ENCODE peak calls at places on chromosome 17, in four cellular contexts. B is ascending aorta, T is Caco-2, L is pancreas. H is an unnamed sample. For H3K4me1 and H3K36me3, the result is how much of the 10 kb centered on the place peaks cover.

GRCh38 chr17:38868095-38868967 is 1.5 kb upstream of the LASP1 start:
- DNase-seq in B (peak), T (peak), L (no peak), H (peak)

GRCh38 chr17:49338883-49339282 is 23.2 kb downstream of the ZNF652 start:
- DNase-seq in B (no peak), T (no peak), L (no peak), H (no peak)

GRCh38 chr17:59837362-59838195 is 55.2 kb downstream of the TUBD1 start:
- DNase-seq in B (peak), T (peak), L (no peak), H (no peak)

GRCh38 chr17:29146369-29146972 is 33.7 kb downstream of the MYO18A start:
- DNase-seq in B (no peak), T (no peak), L (no peak), H (no peak)

GRCh38 chr17:35449371-35449931 is 885 bp upstream of the SLFN13 start:
- DNase-seq in B (no peak), T (no peak), L (no peak), H (no peak)

GRCh38 chr17:75033346-75034235 is 13.2 kb downstream of the ATP5PD start:
- DNase-seq in B (peak), T (peak), L (peak), H (peak)

GRCh38 chr17:20116683-20117309 is 107.6 kb downstream of the SPECC1 start:
- DNase-seq in B (no peak), T (peak), L (no peak), H (no peak)

GRCh38 chr17:17994271-17994670 is 21.6 kb downstream of the DRC3 start:
- DNase-seq in B (no peak), T (no peak), L (no peak), H (no peak)

GRCh38 chr17:31425646-31426045 is 34.2 kb downstream of the RAB11FIP4 start:
- DNase-seq in B (no peak), T (no peak), L (no peak), H (no peak)

GRCh38 chr17:58006563-58006923 is 503 bp downstream of the SRSF1 start:
- DNase-seq in B (peak), T (peak), L (peak), H (peak)

GRCh38 chr17:73586153-73586906 is 57.9 kb downstream of the SDK2 start:
- DNase-seq in B (no peak), T (no peak), L (no peak), H (no peak)

GRCh38 chr17:9766970-9767369 is 24.4 kb downstream of the DHRS7C start:
- DNase-seq in B (no peak), T (no peak), L (no peak), H (no peak)

GRCh38 chr17:44345497-44346026 is 460 bp downstream of the GRN start:
- DNase-seq in B (no peak), T (peak), L (peak), H (peak)

GRCh38 chr17:27543958-27544349 is 87.0 kb upstream of the LGALS9 start:
- DNase-seq in B (no peak), T (no peak), L (no peak), H (no peak)
- H3K4me1 ChIP-seq in B (under half), T (under half), L (half or more), H (under half)

GRCh38 chr17:7312432-7313027 is 2.6 kb downstream of the GPS2 start:
- DNase-seq in B (no peak), T (no peak), L (no peak), H (no peak)

GRCh38 chr17:7313028-7313889 is 1.9 kb downstream of the GPS2 start:
- DNase-seq in B (no peak), T (no peak), L (no peak), H (no peak)

GRCh38 chr17:7314719-7315569 is at the start of gene GPS2:
- DNase-seq in B (peak), T (peak), L (peak), H (peak)

GRCh38 chr17:7315570-7316243 is 547 bp upstream of the GPS2 start:
- DNase-seq in B (no peak), T (no peak), L (no peak), H (no peak)

DNA sequence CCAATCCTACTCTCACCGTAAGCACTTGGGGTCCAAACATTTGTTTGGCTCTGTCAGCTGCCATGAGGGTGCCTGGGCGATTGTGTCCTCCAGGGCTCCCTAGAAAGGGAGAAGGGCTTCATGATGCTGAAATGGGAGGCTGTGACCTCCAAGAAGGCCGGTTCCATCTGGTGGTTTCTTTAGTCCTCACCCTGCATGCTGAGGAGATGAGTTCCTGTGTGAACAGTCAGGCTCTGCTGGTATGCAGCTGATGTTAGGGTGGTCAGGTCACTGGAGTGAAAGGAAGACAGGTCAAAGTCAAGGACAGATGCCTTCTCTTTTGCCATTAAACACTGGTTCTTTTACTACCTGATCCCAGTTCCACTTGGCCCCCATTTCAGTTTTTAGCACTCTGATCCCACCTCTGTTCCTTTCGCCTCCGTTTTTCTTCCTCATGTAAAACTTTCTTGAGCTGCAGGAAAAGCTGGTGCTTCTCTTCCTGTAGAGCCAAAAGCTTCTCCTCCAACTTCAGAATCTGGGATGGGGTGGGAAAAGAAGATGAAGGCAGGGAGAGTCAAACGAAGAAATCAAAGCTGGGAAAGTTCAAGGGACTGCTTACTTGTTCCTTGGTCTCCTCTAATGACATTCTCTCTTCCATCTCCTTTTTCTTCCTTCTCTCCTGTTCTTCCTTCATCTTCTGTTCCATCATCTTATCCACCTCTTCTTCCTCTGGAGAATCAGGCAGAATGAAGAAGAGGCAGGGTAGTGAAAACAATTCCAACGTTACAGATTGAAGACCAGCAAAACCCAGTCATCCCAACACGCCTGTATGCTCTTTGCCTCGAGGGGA is 1.1 kb downstream of the GPS2 start:
- DNase-seq in B (no peak), T (no peak), L (no peak), H (no peak)
- H3K36me3 ChIP-seq in B (half or more), T (under half), L (under half), H (half or more)

DNA sequence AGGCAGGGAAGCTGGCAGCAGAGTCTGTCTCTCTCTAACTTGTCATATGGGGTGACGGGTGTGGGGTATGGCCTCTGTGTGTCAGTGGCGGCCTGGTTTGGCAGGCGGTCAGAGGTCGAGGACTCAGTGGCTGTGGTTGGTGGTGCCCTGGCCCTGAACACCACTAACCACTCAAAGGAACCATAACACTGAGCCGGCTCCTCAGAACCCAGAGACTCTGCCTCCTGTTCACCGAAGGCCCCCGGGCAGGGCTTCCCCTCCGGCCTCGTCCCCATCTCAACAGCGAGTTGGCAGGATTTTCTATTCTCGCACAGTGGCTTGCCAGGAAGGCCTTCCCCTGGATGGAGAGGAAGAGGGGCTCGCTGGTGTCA is 638 bp downstream of the P2RX1 start:
- DNase-seq in B (no peak), T (no peak), L (no peak), H (no peak)
- H3K4me1 ChIP-seq in B (under half), T (under half), L (under half), H (under half)

DNA sequence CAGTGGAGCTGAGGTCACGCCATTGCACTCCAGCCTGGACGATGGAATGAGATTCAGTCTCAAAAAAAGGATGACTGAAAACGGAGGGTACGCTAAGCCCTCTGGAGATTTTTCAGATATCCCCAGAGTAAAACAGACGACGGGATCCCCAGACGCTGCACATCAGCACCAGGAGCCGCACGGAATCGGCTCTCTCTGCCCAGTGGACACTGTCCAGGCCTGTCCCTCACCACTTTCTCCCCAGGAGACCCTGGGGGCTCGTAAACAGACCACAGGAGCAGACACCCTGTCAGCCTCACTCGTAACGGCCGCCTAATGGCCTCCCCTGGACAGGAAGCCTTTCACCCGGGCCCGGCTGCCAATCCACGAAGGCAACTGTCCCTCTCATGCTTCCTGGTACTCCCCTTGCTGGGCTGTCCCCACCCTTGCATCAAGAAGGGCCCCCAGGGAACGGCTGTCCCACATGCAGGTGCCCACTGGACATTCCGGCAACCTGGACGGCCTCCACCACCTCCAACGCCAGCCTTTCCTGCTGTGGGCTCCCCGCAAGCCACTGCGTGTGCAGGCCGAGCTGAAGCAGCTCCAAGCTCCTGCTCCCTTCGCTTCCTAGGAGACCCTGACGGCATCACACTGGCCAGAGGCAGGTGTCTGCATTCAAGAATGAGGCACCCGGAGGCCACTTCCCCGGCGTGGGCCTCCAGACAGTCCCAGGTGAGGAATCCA is 74.3 kb downstream of the TIMM22 start:
- DNase-seq in B (no peak), T (no peak), L (no peak), H (no peak)
- H3K36me3 ChIP-seq in B (half or more), T (under half), L (under half), H (under half)

DNA sequence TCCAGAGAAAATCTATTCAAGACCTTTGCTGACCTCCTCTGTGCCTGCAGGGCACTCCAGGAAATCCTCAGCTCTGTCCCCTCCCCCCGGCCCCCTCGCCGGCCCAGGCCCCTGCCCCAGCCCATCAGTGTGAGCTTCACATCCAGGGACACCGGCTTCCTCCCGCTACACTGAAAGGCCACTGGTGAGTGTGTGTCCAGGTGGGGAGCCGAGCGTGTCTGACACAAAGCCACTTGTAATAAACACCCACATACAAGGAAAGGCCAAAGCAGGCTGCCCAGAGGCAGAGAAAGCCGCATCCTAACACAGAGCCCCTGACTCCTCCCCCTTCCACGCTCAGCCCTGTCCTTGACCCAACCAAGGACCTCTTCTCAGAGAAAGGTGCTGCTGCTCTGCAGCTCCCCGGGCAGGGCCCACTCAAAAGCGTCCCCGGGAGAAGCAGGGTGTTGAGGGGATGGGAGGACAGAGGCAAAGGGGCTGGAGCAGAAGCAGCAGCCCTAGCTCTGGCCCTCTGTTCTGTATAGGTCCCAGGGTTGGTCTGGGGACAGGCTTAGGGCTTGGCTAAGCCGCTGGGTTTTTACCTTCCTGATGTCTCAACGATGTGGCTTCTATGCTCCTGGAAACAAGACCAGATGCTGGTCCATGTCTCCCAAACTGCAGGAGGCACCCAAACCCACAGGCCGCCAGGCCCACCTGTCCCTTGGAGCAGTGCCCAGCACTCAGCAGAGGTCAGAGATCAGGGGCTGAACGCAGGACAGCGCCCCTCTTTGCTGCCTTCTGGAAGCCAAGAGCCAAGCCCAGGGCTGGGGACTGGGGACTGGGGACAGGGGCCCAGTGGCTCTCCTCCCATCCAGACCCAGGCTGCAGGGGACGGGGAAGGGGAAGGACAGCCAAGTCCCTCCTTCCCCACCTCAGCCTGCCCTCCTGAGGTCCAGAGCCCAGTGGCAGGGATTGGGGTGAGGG is 15.3 kb downstream of the MNT start:
- DNase-seq in B (no peak), T (no peak), L (no peak), H (no peak)
- H3K4me1 ChIP-seq in B (under half), T (under half), L (under half), H (under half)

H was measured in right lobe of liver.